ENCODE peak calls at places on chromosome 7, in nine cellular contexts. J is heart left ventricle, Q is spleen, L is astrocyte of the spinal cord, N is neuronal stem cell, A is fibroblast of mammary gland, K is HCT116, V is hepatocyte, D is osteoblast. G is an unnamed sample.
A peak's percentile ranks its signal among the peaks of the same experiment; 100 is the strongest.

GRCh38 chr7:37732253-37732652 is 48.7 kb downstream of the GPR141 start:
- DNase-seq in J (peak; percentile 19), Q (no peak), L (no peak), N (peak; percentile 27), A (peak; percentile 46), K (peak; percentile 6), V (peak; percentile 66), D (no peak), G (no peak)

GRCh38 chr7:40709077-40709964 is 574.5 kb downstream of the SUGCT start:
- DNase-seq in J (no peak), Q (no peak), L (no peak), N (no peak), A (peak; percentile 56), K (no peak), V (no peak), D (no peak), G (no peak)

GRCh38 chr7:76234282-76234584 is 32.5 kb downstream of the SRRM3 start:
- DNase-seq in J (no peak), Q (no peak), L (no peak), N (no peak), A (no peak), K (no peak), V (no peak), D (no peak), G (no peak)

GRCh38 chr7:9488555-9488954 is 1055.1 kb downstream of the NXPH1 start:
- DNase-seq in J (no peak), Q (no peak), L (peak; percentile 90), N (no peak), A (peak; percentile 62), K (no peak), V (peak; percentile 10), D (peak; percentile 72), G (peak; percentile 67)

GRCh38 chr7:148044173-148044572 is 546.4 kb upstream of the C7orf33 start:
- DNase-seq in J (no peak), Q (no peak), L (no peak), N (no peak), A (no peak), K (no peak), V (no peak), D (no peak), G (no peak)

GRCh38 chr7:74674166-74674565 is 16.6 kb downstream of the GTF2I start:
- DNase-seq in J (no peak), Q (no peak), L (no peak), N (no peak), A (no peak), K (no peak), V (no peak), D (no peak), G (no peak)

GRCh38 chr7:121330053-121330833 is 1.4 kb downstream of the WNT16 start:
- DNase-seq in J (no peak), Q (peak; percentile 84), L (peak; percentile 53), N (peak; percentile 54), A (no peak), K (no peak), V (no peak), D (peak; percentile 57), G (no peak)

GRCh38 chr7:55776196-55776595 is 86.4 kb downstream of the SEPTIN14 start:
- DNase-seq in J (no peak), Q (no peak), L (no peak), N (no peak), A (no peak), K (no peak), V (no peak), D (no peak), G (no peak)

GRCh38 chr7:151435971-151436370 is 4.0 kb downstream of the CRYGN start:
- DNase-seq in J (no peak), Q (no peak), L (no peak), N (no peak), A (no peak), K (no peak), V (no peak), D (peak; percentile 26), G (no peak)

GRCh38 chr7:71511361-71511807 is 379.4 kb downstream of the GALNT17 start:
- DNase-seq in J (no peak), Q (no peak), L (no peak), N (no peak), A (peak; percentile 17), K (no peak), V (no peak), D (peak; percentile 13), G (no peak)

GRCh38 chr7:157337316-157338149 is 729 bp downstream of the DNAJB6 start:
- DNase-seq in J (peak; percentile 70), Q (peak; percentile 94), L (peak; percentile 55), N (no peak), A (peak; percentile 52), K (no peak), V (peak; percentile 87), D (peak; percentile 97), G (peak; percentile 21)

GRCh38 chr7:135386181-135386580 is 123.7 kb downstream of the CNOT4 start:
- DNase-seq in J (no peak), Q (no peak), L (peak; percentile 9), N (no peak), A (peak; percentile 5), K (no peak), V (no peak), D (no peak), G (no peak)

GRCh38 chr7:139772115-139772514 is 5.7 kb downstream of the HIPK2 start:
- DNase-seq in J (no peak), Q (no peak), L (peak; percentile 40), N (no peak), A (peak; percentile 44), K (no peak), V (no peak), D (no peak), G (no peak)

GRCh38 chr7:139773372-139773771 is 4.4 kb downstream of the HIPK2 start:
- DNase-seq in J (no peak), Q (no peak), L (no peak), N (no peak), A (no peak), K (no peak), V (no peak), D (no peak), G (no peak)

GRCh38 chr7:139772837-139773236 is 5.0 kb downstream of the HIPK2 start:
- DNase-seq in J (no peak), Q (no peak), L (no peak), N (no peak), A (no peak), K (no peak), V (no peak), D (no peak), G (no peak)

GRCh38 chr7:139769066-139769465 is 8.7 kb downstream of the HIPK2 start:
- DNase-seq in J (no peak), Q (no peak), L (no peak), N (no peak), A (no peak), K (no peak), V (no peak), D (no peak), G (no peak)

GRCh38 chr7:139771001-139771956 is 6.5 kb downstream of the HIPK2 start:
- DNase-seq in J (no peak), Q (no peak), L (peak; percentile 95), N (no peak), A (peak; percentile 98), K (peak; percentile 93), V (no peak), D (peak; percentile 91), G (peak; percentile 93)
- H3K4me3 ChIP-seq in J (no peak overlapping the region), Q (no peak overlapping the region), L (no peak overlapping the region), N (no peak overlapping the region), A (peak overlapping the region; percentile 15), K (peak overlapping the region; percentile 7), V (no peak overlapping the region), D (peak overlapping the region; percentile 46), G (peak overlapping the region; percentile 2)

GRCh38 chr7:28957064-28957821 is 887 bp downstream of the TRIL start:
- DNase-seq in J (peak; percentile 18), Q (peak; percentile 79), L (peak; percentile 8), N (peak; percentile 40), A (no peak), K (no peak), V (peak; percentile 36), D (no peak), G (no peak)
- H3K4me3 ChIP-seq in J (peak overlapping the region; percentile 60), Q (peak overlapping the region; percentile 43), L (no peak overlapping the region), N (peak overlapping the region; percentile 85), A (no peak overlapping the region), K (no peak overlapping the region), V (peak overlapping the region; percentile 95), D (peak overlapping the region; percentile 60), G (peak overlapping the region; percentile 55)

DNA sequence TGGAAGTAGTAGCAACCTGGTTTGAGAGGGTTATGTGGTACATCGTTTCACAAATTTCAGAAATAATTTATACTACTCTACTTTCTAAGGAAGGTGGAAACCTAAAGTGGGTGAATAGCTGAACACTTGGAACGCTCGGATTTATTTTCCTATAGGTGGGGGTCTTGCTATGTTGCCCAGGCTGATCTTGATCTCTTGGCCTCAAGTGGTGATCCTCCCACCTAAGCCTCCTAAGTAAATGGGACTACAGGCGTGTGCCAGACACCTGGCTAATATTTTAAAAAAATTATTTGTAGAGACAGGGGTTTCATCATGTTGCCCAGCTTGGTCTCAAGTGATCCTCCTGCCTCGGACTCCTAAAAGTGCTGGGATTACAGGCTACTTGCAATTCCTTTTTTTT is 6.7 kb upstream of the KMT2E start:
- DNase-seq in J (no peak), Q (no peak), L (no peak), N (no peak), A (no peak), K (no peak), V (no peak), D (no peak), G (no peak)
- H3K4me3 ChIP-seq in J (no peak overlapping the region), Q (no peak overlapping the region), L (no peak overlapping the region), N (no peak overlapping the region), A (no peak overlapping the region), K (no peak overlapping the region), V (no peak overlapping the region), D (no peak overlapping the region), G (no peak overlapping the region)

GRCh38 chr7:136870799-136871487 is 2.5 kb downstream of the CHRM2 start:
- DNase-seq in J (peak; percentile 15), Q (peak; percentile 62), L (peak; percentile 7), N (peak; percentile 23), A (no peak), K (no peak), V (peak; percentile 12), D (peak; percentile 72), G (no peak)

GRCh38 chr7:136874393-136875032 is 6.1 kb downstream of the CHRM2 start:
- DNase-seq in J (no peak), Q (no peak), L (peak; percentile 36), N (peak; percentile 41), A (peak; percentile 21), K (peak; percentile 2), V (peak; percentile 11), D (no peak), G (no peak)

GRCh38 chr7:136869006-136869961 is 832 bp downstream of the CHRM2 start:
- DNase-seq in J (peak; percentile 26), Q (peak; percentile 64), L (peak; percentile 41), N (peak; percentile 39), A (no peak), K (no peak), V (peak; percentile 9), D (peak; percentile 69), G (no peak)

GRCh38 chr7:136868496-136869005 is at the start of gene CHRM2:
- DNase-seq in J (peak; percentile 23), Q (no peak), L (peak; percentile 62), N (peak; percentile 35), A (peak; percentile 14), K (no peak), V (no peak), D (peak; percentile 76), G (no peak)

GRCh38 chr7:136869991-136870798 is 1.7 kb downstream of the CHRM2 start:
- DNase-seq in J (peak; percentile 21), Q (peak; percentile 56), L (peak; percentile 30), N (peak; percentile 11), A (no peak), K (no peak), V (peak; percentile 8), D (peak; percentile 77), G (no peak)
- H3K4me3 ChIP-seq in J (peak overlapping the region; percentile 52), Q (no peak overlapping the region), L (peak overlapping the region; percentile 58), N (peak overlapping the region; percentile 74), A (no peak overlapping the region), K (no peak overlapping the region), V (peak overlapping the region; percentile 21), D (peak overlapping the region; percentile 66), G (peak overlapping the region; percentile 46)

GRCh38 chr7:27243340-27244163 is 950 bp downstream of the EVX1 start:
- DNase-seq in J (no peak), Q (no peak), L (no peak), N (no peak), A (no peak), K (no peak), V (no peak), D (peak; percentile 85), G (no peak)
- H3K4me3 ChIP-seq in J (peak overlapping the region; percentile 9), Q (no peak overlapping the region), L (no peak overlapping the region), N (no peak overlapping the region), A (no peak overlapping the region), K (no peak overlapping the region), V (peak overlapping the region; percentile 38), D (peak overlapping the region; percentile 60), G (no peak overlapping the region)

G was measured in skeletal muscle cell.